ENCODE peak calls at places on chromosome 11, in six cellular contexts. One of them, this sample, is unnamed. For H3K27me3, the result is how much of the 10 kb centered on the place peaks cover.

GRCh38 chr11:48210052-48210451 is 6.6 kb upstream of the OR4B1 start:
- DNase-seq in IMR-90: peak
- DNase-seq in neuronal stem cell: no peak
- DNase-seq in mesenchymal stem cell: no peak
- DNase-seq in mesendoderm: no peak
- DNase-seq in H1: no peak
- DNase-seq in this sample: peak

GRCh38 chr11:119683783-119684182 is 45.2 kb downstream of the NECTIN1 start:
- DNase-seq in IMR-90: no peak
- DNase-seq in neuronal stem cell: no peak
- DNase-seq in mesenchymal stem cell: no peak
- DNase-seq in mesendoderm: no peak
- DNase-seq in H1: no peak
- DNase-seq in this sample: no peak

GRCh38 chr11:67117667-67118058 is 1.4 kb upstream of the KDM2A start:
- DNase-seq in IMR-90: no peak
- DNase-seq in neuronal stem cell: no peak
- DNase-seq in mesenchymal stem cell: no peak
- DNase-seq in mesendoderm: peak
- DNase-seq in H1: no peak
- DNase-seq in this sample: peak

GRCh38 chr11:66432597-66432996 is 6.1 kb downstream of the MRPL11 start:
- DNase-seq in IMR-90: no peak
- DNase-seq in neuronal stem cell: no peak
- DNase-seq in mesenchymal stem cell: no peak
- DNase-seq in mesendoderm: no peak
- DNase-seq in H1: no peak
- DNase-seq in this sample: no peak

GRCh38 chr11:62573006-62573591 is 592 bp downstream of the EEF1G start:
- DNase-seq in IMR-90: no peak
- DNase-seq in neuronal stem cell: no peak
- DNase-seq in mesenchymal stem cell: peak
- DNase-seq in mesendoderm: peak
- DNase-seq in H1: no peak
- DNase-seq in this sample: no peak

GRCh38 chr11:126328444-126328843 is 24.6 kb downstream of the DCPS start:
- DNase-seq in IMR-90: no peak
- DNase-seq in neuronal stem cell: no peak
- DNase-seq in mesenchymal stem cell: no peak
- DNase-seq in mesendoderm: no peak
- DNase-seq in H1: no peak
- DNase-seq in this sample: no peak

GRCh38 chr11:38818720-38819119 is 2220.7 kb upstream of the RAG2 start:
- DNase-seq in IMR-90: peak
- DNase-seq in neuronal stem cell: no peak
- DNase-seq in mesenchymal stem cell: peak
- DNase-seq in mesendoderm: no peak
- DNase-seq in H1: no peak
- DNase-seq in this sample: no peak

GRCh38 chr11:70725786-70726185 is 327.5 kb downstream of the CTTN start:
- DNase-seq in IMR-90: no peak
- DNase-seq in neuronal stem cell: no peak
- DNase-seq in mesenchymal stem cell: no peak
- DNase-seq in mesendoderm: no peak
- DNase-seq in H1: no peak
- DNase-seq in this sample: no peak

GRCh38 chr11:15605094-15605493 is 490.4 kb downstream of the INSC start:
- DNase-seq in IMR-90: no peak
- DNase-seq in neuronal stem cell: no peak
- DNase-seq in mesenchymal stem cell: no peak
- DNase-seq in mesendoderm: no peak
- DNase-seq in H1: no peak
- DNase-seq in this sample: no peak

GRCh38 chr11:111459506-111460270 is 52.5 kb downstream of the BTG4 start:
- DNase-seq in IMR-90: no peak
- DNase-seq in neuronal stem cell: no peak
- DNase-seq in mesenchymal stem cell: no peak
- DNase-seq in mesendoderm: peak
- DNase-seq in H1: no peak
- DNase-seq in this sample: no peak

GRCh38 chr11:83681045-83681781 is 395.0 kb upstream of the CCDC90B start:
- DNase-seq in IMR-90: no peak
- DNase-seq in neuronal stem cell: peak
- DNase-seq in mesenchymal stem cell: no peak
- DNase-seq in mesendoderm: no peak
- DNase-seq in H1: no peak
- DNase-seq in this sample: no peak

GRCh38 chr11:122122179-122122578 is 6.2 kb upstream of the BLID start:
- DNase-seq in IMR-90: no peak
- DNase-seq in neuronal stem cell: no peak
- DNase-seq in mesenchymal stem cell: peak
- DNase-seq in mesendoderm: no peak
- DNase-seq in H1: no peak
- DNase-seq in this sample: no peak

GRCh38 chr11:120819003-120819402 is 204.9 kb upstream of the TBCEL start:
- DNase-seq in IMR-90: no peak
- DNase-seq in neuronal stem cell: no peak
- DNase-seq in mesenchymal stem cell: no peak
- DNase-seq in mesendoderm: no peak
- DNase-seq in H1: no peak
- DNase-seq in this sample: no peak

GRCh38 chr11:101127348-101127698 is 2.3 kb downstream of the PGR start:
- DNase-seq in IMR-90: no peak
- DNase-seq in neuronal stem cell: no peak
- DNase-seq in mesenchymal stem cell: no peak
- DNase-seq in mesendoderm: peak
- DNase-seq in H1: no peak
- DNase-seq in this sample: peak

GRCh38 chr11:58957922-58958321 is 18.6 kb downstream of the GLYATL1 start:
- DNase-seq in IMR-90: no peak
- DNase-seq in neuronal stem cell: no peak
- DNase-seq in mesenchymal stem cell: no peak
- DNase-seq in mesendoderm: no peak
- DNase-seq in H1: no peak
- DNase-seq in this sample: no peak

GRCh38 chr11:126443120-126443519 is 87.6 kb downstream of the ST3GAL4 start:
- DNase-seq in IMR-90: no peak
- DNase-seq in neuronal stem cell: no peak
- DNase-seq in mesenchymal stem cell: no peak
- DNase-seq in mesendoderm: no peak
- DNase-seq in H1: no peak
- DNase-seq in this sample: no peak

GRCh38 chr11:116927163-116927772 is 89.8 kb upstream of the APOA1 start:
- DNase-seq in IMR-90: no peak
- DNase-seq in neuronal stem cell: no peak
- DNase-seq in mesenchymal stem cell: peak
- DNase-seq in mesendoderm: no peak
- DNase-seq in H1: no peak
- DNase-seq in this sample: no peak

GRCh38 chr11:2988996-2989395 is 3.1 kb downstream of the NAP1L4 start:
- DNase-seq in IMR-90: peak
- DNase-seq in neuronal stem cell: no peak
- DNase-seq in mesenchymal stem cell: peak
- DNase-seq in mesendoderm: peak
- DNase-seq in H1: no peak
- DNase-seq in this sample: no peak

GRCh38 chr11:117089685-117090084 is 8.5 kb downstream of the SIK3 start:
- DNase-seq in IMR-90: no peak
- DNase-seq in neuronal stem cell: no peak
- DNase-seq in mesenchymal stem cell: no peak
- DNase-seq in mesendoderm: no peak
- DNase-seq in H1: no peak
- DNase-seq in this sample: no peak

DNA sequence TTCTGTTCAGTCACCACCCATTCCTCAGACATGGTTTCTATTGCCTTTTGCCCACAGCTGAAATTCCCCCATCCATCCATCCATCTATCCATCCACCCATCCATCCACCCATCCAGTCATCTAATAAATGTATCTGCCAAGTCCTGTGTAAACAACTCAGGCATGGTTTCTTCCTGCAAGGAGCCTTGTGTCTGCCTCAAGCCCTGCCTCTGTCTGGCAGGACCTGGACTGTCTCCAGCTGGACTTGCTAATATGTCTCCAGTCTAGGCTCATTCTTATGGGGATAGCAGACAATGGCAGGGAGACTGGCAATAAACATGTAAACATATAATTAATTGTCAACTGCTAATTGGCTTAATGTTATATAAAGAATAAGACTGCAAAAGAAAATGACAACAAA is 64.7 kb upstream of the AMPD3 start:
- DNase-seq in IMR-90: no peak
- DNase-seq in neuronal stem cell: no peak
- DNase-seq in mesenchymal stem cell: no peak
- DNase-seq in mesendoderm: no peak
- DNase-seq in H1: no peak
- DNase-seq in this sample: no peak
- H2BK15ac ChIP-seq in IMR-90: peak
- H2BK15ac ChIP-seq in neuronal stem cell: no peak
- H2BK15ac ChIP-seq in mesenchymal stem cell: no peak
- H2BK15ac ChIP-seq in mesendoderm: no peak
- H2BK15ac ChIP-seq in H1: no peak
- H2BK15ac ChIP-seq in this sample: no peak

DNA sequence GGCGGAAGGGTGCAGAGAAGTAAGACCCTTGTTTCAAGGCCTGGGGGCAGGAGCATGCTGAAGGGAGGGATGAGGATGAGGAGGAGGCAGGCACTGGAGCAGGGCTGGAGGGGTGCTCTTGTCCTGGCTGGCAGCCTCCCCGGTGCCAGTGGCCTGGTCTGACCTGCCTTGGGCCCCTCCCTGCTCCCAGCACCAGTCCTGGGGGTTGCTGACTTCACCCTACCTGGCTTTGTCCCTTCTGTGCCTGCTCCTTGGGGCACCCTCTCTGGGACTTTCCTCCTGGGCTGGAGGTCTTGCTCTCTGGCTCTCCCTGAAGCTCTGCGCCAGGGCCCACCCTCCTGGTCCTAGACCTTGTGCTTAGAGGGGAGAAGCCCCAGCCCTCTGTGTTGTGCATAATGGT is 4.7 kb upstream of the FLRT1 start:
- DNase-seq in IMR-90: no peak
- DNase-seq in neuronal stem cell: no peak
- DNase-seq in mesenchymal stem cell: no peak
- DNase-seq in mesendoderm: no peak
- DNase-seq in H1: no peak
- DNase-seq in this sample: no peak
- H3K27me3 ChIP-seq in IMR-90: under half
- H3K27me3 ChIP-seq in neuronal stem cell: under half
- H3K27me3 ChIP-seq in mesenchymal stem cell: half or more
- H3K27me3 ChIP-seq in mesendoderm: under half
- H3K27me3 ChIP-seq in H1: half or more
- H3K27me3 ChIP-seq in this sample: under half

GRCh38 chr11:69158301-69159152 is 2.8 kb downstream of the SMIM38 start:
- DNase-seq in IMR-90: no peak
- DNase-seq in neuronal stem cell: no peak
- DNase-seq in mesenchymal stem cell: no peak
- DNase-seq in mesendoderm: no peak
- DNase-seq in H1: no peak
- DNase-seq in this sample: no peak
- H2BK15ac ChIP-seq in IMR-90: no peak
- H2BK15ac ChIP-seq in neuronal stem cell: peak
- H2BK15ac ChIP-seq in mesenchymal stem cell: no peak
- H2BK15ac ChIP-seq in mesendoderm: no peak
- H2BK15ac ChIP-seq in H1: no peak
- H2BK15ac ChIP-seq in this sample: no peak

DNA sequence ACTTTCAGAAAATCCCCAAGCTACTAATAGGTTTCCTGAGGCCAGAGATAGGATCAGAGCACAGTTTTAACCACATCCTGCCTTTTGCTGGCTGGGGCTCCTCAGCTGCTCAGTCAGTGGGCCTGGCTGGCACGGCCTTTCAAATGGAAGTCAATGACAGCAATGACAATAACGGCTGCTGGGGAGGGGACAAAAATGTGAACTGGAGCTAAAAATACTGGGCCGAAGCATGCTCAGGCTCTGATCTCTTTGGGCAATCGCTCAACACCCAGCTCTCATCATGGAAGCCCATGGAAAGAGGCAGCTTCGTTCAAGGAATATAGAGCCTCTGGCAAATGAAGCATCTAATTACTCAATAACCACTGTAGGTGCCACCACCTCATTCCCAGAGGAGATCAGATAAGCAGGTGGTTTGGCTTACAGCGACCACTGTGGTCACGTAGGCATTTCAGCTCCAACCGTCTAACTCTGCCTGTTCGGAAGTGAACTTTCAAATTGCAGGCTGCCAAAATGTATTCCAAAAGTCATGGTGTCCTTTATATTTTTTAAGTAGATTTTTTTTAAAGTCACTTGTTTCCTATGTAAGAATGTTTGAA is 14.3 kb downstream of the WT1 start:
- DNase-seq in IMR-90: no peak
- DNase-seq in neuronal stem cell: no peak
- DNase-seq in mesenchymal stem cell: no peak
- DNase-seq in mesendoderm: peak
- DNase-seq in H1: no peak
- DNase-seq in this sample: no peak
- H3K27me3 ChIP-seq in IMR-90: under half
- H3K27me3 ChIP-seq in neuronal stem cell: half or more
- H3K27me3 ChIP-seq in mesenchymal stem cell: half or more
- H3K27me3 ChIP-seq in mesendoderm: under half
- H3K27me3 ChIP-seq in H1: under half
- H3K27me3 ChIP-seq in this sample: under half

GRCh38 chr11:10414659-10415058 is 40.4 kb upstream of the AMPD3 start:
- DNase-seq in IMR-90: peak
- DNase-seq in neuronal stem cell: no peak
- DNase-seq in mesenchymal stem cell: no peak
- DNase-seq in mesendoderm: peak
- DNase-seq in H1: no peak
- DNase-seq in this sample: no peak

GRCh38 chr11:10413268-10413667 is 41.8 kb upstream of the AMPD3 start:
- DNase-seq in IMR-90: peak
- DNase-seq in neuronal stem cell: no peak
- DNase-seq in mesenchymal stem cell: peak
- DNase-seq in mesendoderm: peak
- DNase-seq in H1: no peak
- DNase-seq in this sample: no peak

GRCh38 chr11:10418259-10418949 is 36.7 kb upstream of the AMPD3 start:
- DNase-seq in IMR-90: peak
- DNase-seq in neuronal stem cell: no peak
- DNase-seq in mesenchymal stem cell: no peak
- DNase-seq in mesendoderm: no peak
- DNase-seq in H1: no peak
- DNase-seq in this sample: no peak

GRCh38 chr11:10414181-10414580 is 40.9 kb upstream of the AMPD3 start:
- DNase-seq in IMR-90: no peak
- DNase-seq in neuronal stem cell: no peak
- DNase-seq in mesenchymal stem cell: no peak
- DNase-seq in mesendoderm: no peak
- DNase-seq in H1: no peak
- DNase-seq in this sample: no peak

GRCh38 chr11:10415817-10416392 is 39.2 kb upstream of the AMPD3 start:
- DNase-seq in IMR-90: no peak
- DNase-seq in neuronal stem cell: no peak
- DNase-seq in mesenchymal stem cell: no peak
- DNase-seq in mesendoderm: no peak
- DNase-seq in H1: no peak
- DNase-seq in this sample: no peak
- H2BK15ac ChIP-seq in IMR-90: no peak
- H2BK15ac ChIP-seq in neuronal stem cell: no peak
- H2BK15ac ChIP-seq in mesenchymal stem cell: no peak
- H2BK15ac ChIP-seq in mesendoderm: no peak
- H2BK15ac ChIP-seq in H1: no peak
- H2BK15ac ChIP-seq in this sample: no peak

GRCh38 chr11:64720167-64720566 is 2.8 kb downstream of the NRXN2 start:
- DNase-seq in IMR-90: no peak
- DNase-seq in neuronal stem cell: no peak
- DNase-seq in mesenchymal stem cell: no peak
- DNase-seq in mesendoderm: no peak
- DNase-seq in H1: no peak
- DNase-seq in this sample: no peak
- H3K27me3 ChIP-seq in IMR-90: half or more
- H3K27me3 ChIP-seq in neuronal stem cell: under half
- H3K27me3 ChIP-seq in mesenchymal stem cell: half or more
- H3K27me3 ChIP-seq in mesendoderm: under half
- H3K27me3 ChIP-seq in H1: under half
- H3K27me3 ChIP-seq in this sample: under half

GRCh38 chr11:129814244-129814992 is 1.2 kb upstream of the TMEM45B start:
- DNase-seq in IMR-90: no peak
- DNase-seq in neuronal stem cell: no peak
- DNase-seq in mesenchymal stem cell: no peak
- DNase-seq in mesendoderm: peak
- DNase-seq in H1: no peak
- DNase-seq in this sample: no peak
- H2BK15ac ChIP-seq in IMR-90: no peak
- H2BK15ac ChIP-seq in neuronal stem cell: no peak
- H2BK15ac ChIP-seq in mesenchymal stem cell: no peak
- H2BK15ac ChIP-seq in mesendoderm: no peak
- H2BK15ac ChIP-seq in H1: no peak
- H2BK15ac ChIP-seq in this sample: no peak